ENCODE peak calls at places on chromosomes 6 and 20, in nine cellular contexts. V is epithelial cell of prostate; G is NCI-H1436; S is effector memory CD8-positive, alpha-beta T cell; H is small intestine; N is T47D; L is GM06990; M is posterior cingulate gyrus; D is omental fat pad. X is an unnamed sample.

GRCh38 chr20:53617791-53618489 is 24.3 kb upstream of the ZNF217 start:
- DNase-seq in M (no peak), D (no peak), L (no peak), G (no peak), S (no peak), H (no peak), V (no peak), N (peak; percentile 23), X (no peak)

GRCh38 chr6:118645395-118645794 is 6.0 kb downstream of the CEP85L start:
- DNase-seq in H (no peak), L (no peak), N (no peak), V (no peak), G (no peak), D (no peak), S (no peak), M (no peak), X (no peak)

GRCh38 chr6:116111552-116112528 is 11.2 kb downstream of the NT5DC1 start:
- DNase-seq in D (no peak), N (peak; percentile 52), M (no peak), H (peak; percentile 52), V (no peak), G (peak; percentile 9), S (no peak), L (no peak), X (no peak)

GRCh38 chr20:44574372-44574771 is 8.0 kb upstream of the PKIG start:
- DNase-seq in V (no peak), M (no peak), D (no peak), N (no peak), H (no peak), G (no peak), L (no peak), S (no peak), X (no peak)

GRCh38 chr20:33701629-33702450 is 15.7 kb upstream of the E2F1 start:
- DNase-seq in V (no peak), L (no peak), D (no peak), S (no peak), N (no peak), H (no peak), M (no peak), G (no peak), X (no peak)

GRCh38 chr6:135936606-135937005 is 85.1 kb downstream of the PDE7B start:
- DNase-seq in G (no peak), V (peak; percentile 77), H (no peak), N (no peak), M (no peak), D (no peak), S (no peak), L (no peak), X (no peak)

GRCh38 chr6:118197539-118197938 is 290.5 kb downstream of the SLC35F1 start:
- DNase-seq in D (no peak), H (no peak), S (no peak), L (no peak), G (no peak), M (no peak), V (no peak), N (no peak), X (no peak)

GRCh38 chr6:139855741-139856206 is 481.3 kb upstream of the CITED2 start:
- DNase-seq in G (no peak), M (no peak), V (no peak), N (peak; percentile 44), L (no peak), S (no peak), H (no peak), D (no peak), X (no peak)

GRCh38 chr20:36370991-36371390 is 64.9 kb downstream of the DLGAP4 start:
- DNase-seq in G (no peak), M (no peak), L (no peak), N (no peak), S (no peak), D (no peak), H (no peak), V (no peak), X (no peak)

GRCh38 chr20:23879811-23880374 is 345 bp upstream of the CST5 start:
- DNase-seq in M (no peak), G (no peak), N (no peak), V (no peak), D (no peak), L (no peak), S (no peak), H (no peak), X (no peak)

GRCh38 chr20:59863058-59863457 is 70.4 kb downstream of the SYCP2 start:
- DNase-seq in H (no peak), M (no peak), L (no peak), V (no peak), D (no peak), S (no peak), N (no peak), G (no peak), X (no peak)

GRCh38 chr6:43070028-43070632 is 6.0 kb upstream of the PTK7 start:
- DNase-seq in V (no peak), N (peak; percentile 75), L (no peak), H (peak; percentile 23), S (no peak), M (no peak), D (no peak), G (peak; percentile 41), X (no peak)

GRCh38 chr20:16222859-16223411 is 350.3 kb downstream of the KIF16B start:
- DNase-seq in H (no peak), G (no peak), L (no peak), M (no peak), S (no peak), N (no peak), D (no peak), V (no peak), X (no peak)

GRCh38 chr20:14972256-14972655 is 634.8 kb upstream of the FLRT3 start:
- DNase-seq in L (no peak), M (no peak), S (no peak), D (no peak), G (no peak), N (no peak), V (no peak), H (no peak), X (no peak)

GRCh38 chr6:54266400-54266923 is 41.8 kb upstream of the TINAG start:
- DNase-seq in N (no peak), V (no peak), S (no peak), G (no peak), M (no peak), D (no peak), L (no peak), H (no peak), X (no peak)

GRCh38 chr6:39881851-39882566 is 52.3 kb downstream of the MOCS1 start:
- DNase-seq in H (no peak), V (no peak), D (no peak), S (no peak), L (no peak), M (no peak), G (no peak), N (no peak), X (no peak)

GRCh38 chr20:17594443-17594842 is 24.6 kb downstream of the DSTN start:
- DNase-seq in V (peak; percentile 64), L (no peak), N (peak; percentile 97), M (no peak), G (no peak), D (no peak), H (no peak), S (no peak), X (no peak)

GRCh38 chr6:120405947-120406346 is 928.3 kb downstream of the TBC1D32 start:
- DNase-seq in L (no peak), M (no peak), H (no peak), D (no peak), S (no peak), N (peak; percentile 38), V (no peak), G (no peak), X (no peak)

GRCh38 chr20:51425347-51426106 is 117.0 kb downstream of the NFATC2 start:
- DNase-seq in L (no peak), N (no peak), D (no peak), G (no peak), S (no peak), M (no peak), H (no peak), V (no peak), X (no peak)

GRCh38 chr20:60572991-60573390 is 614.8 kb downstream of the CDH26 start:
- DNase-seq in H (no peak), M (no peak), N (no peak), S (no peak), V (no peak), D (no peak), L (no peak), G (no peak), X (no peak)

GRCh38 chr6:71476872-71477271 is 188.3 kb downstream of the OGFRL1 start:
- DNase-seq in G (no peak), S (no peak), H (no peak), M (no peak), L (no peak), D (no peak), N (no peak), V (no peak), X (no peak)